ENCODE peak calls at places on chromosomes 5 and 9, in four cellular contexts. Q is stimulated activated CD8-positive, alpha-beta memory T cell treated with anti-CD3 and anti-CD28 coated beads, Interleukin-2, amount 100 ng/mL, for 1 hour; F is activated CD8-positive, alpha-beta memory T cell treated with anti-CD3 and anti-CD28 coated beads, Interleukin-2, amount 50 U/mL, for 48 hours; Z is ovary. V is an unnamed sample.
A peak's percentile ranks its signal among the peaks of the same experiment; 100 is the strongest.

GRCh38 chr5:142179776-142180387 is 71.3 kb downstream of the NDFIP1 start:
- DNase-seq in F (no peak), Z (no peak), Q (no peak), V (peak; percentile 8)

GRCh38 chr5:94469889-94470288 is 148.5 kb downstream of the KIAA0825 start:
- DNase-seq in F (no peak), Q (no peak), Z (no peak), V (no peak)

GRCh38 chr9:136886610-136887597 is 588 bp downstream of the TRAF2 start:
- DNase-seq in F (peak; percentile 73), Q (no peak), Z (no peak), V (no peak)

GRCh38 chr5:84614907-84615306 is 230.2 kb upstream of the EDIL3 start:
- DNase-seq in Q (no peak), F (no peak), Z (no peak), V (no peak)

GRCh38 chr5:119439140-119439625 is 13.1 kb upstream of the HSD17B4 start:
- DNase-seq in Q (no peak), F (no peak), Z (no peak), V (peak; percentile 45)

GRCh38 chr9:88809371-88809770 is 181.9 kb upstream of the S1PR3 start:
- DNase-seq in Z (no peak), F (no peak), Q (no peak), V (no peak)

GRCh38 chr5:60677831-60678664 is 21.9 kb downstream of the DEPDC1B start:
- DNase-seq in Z (no peak), F (no peak), Q (no peak), V (peak; percentile 73)

GRCh38 chr9:109088221-109088620 is 31.5 kb downstream of the TMEM245 start:
- DNase-seq in Q (no peak), Z (no peak), F (no peak), V (no peak)

GRCh38 chr5:32753051-32753450 is 41.9 kb downstream of the NPR3 start:
- DNase-seq in Z (no peak), F (no peak), Q (no peak), V (no peak)

GRCh38 chr5:37723147-37723961 is 116.5 kb downstream of the GDNF start:
- DNase-seq in Q (no peak), F (no peak), Z (no peak), V (peak; percentile 85)

GRCh38 chr9:123266655-123267421 is 1.5 kb downstream of the STRBP start:
- DNase-seq in Q (no peak), Z (no peak), F (no peak), V (no peak)

GRCh38 chr5:9015250-9015936 is 530.5 kb downstream of the SEMA5A start:
- DNase-seq in Z (no peak), F (no peak), Q (no peak), V (peak; percentile 63)

GRCh38 chr9:104227108-104227507 is 133.0 kb downstream of the SMC2 start:
- DNase-seq in F (no peak), Q (no peak), Z (no peak), V (no peak)

GRCh38 chr9:105039180-105039799 is 111.3 kb upstream of the ABCA1 start:
- DNase-seq in F (no peak), Z (no peak), Q (no peak), V (no peak)

GRCh38 chr5:64690417-64691151 is at the start of gene SHISAL2B:
- DNase-seq in Z (no peak), Q (no peak), F (peak; percentile 54), V (no peak)

GRCh38 chr5:80109549-80110478 is 74.7 kb downstream of the THBS4 start:
- DNase-seq in F (no peak), Z (no peak), Q (no peak), V (no peak)

GRCh38 chr5:159965031-159965837 is 43.7 kb upstream of the TTC1 start:
- DNase-seq in Q (no peak), Z (peak; percentile 48), F (peak; percentile 57), V (peak; percentile 78)

GRCh38 chr5:131716650-131717049 is 80.2 kb downstream of the FNIP1 start:
- DNase-seq in F (no peak), Q (no peak), Z (no peak), V (no peak)

GRCh38 chr5:151153766-151154272 is 3.8 kb downstream of the ANXA6 start:
- DNase-seq in F (no peak), Q (no peak), Z (no peak), V (no peak)